ENCODE peak calls at places on chromosomes 12 and 14, in four cellular contexts. One of them, this sample, is unnamed.
A peak's percentile ranks its signal among the peaks of the same experiment; 100 is the strongest.

GRCh38 chr14:25833341-25834121 is 764.3 kb downstream of the NOVA1 start:
- DNase-seq in H1: no peak
- DNase-seq in fibroblast of lung: peak; percentile 13
- DNase-seq in GM23248: peak; percentile 56
- DNase-seq in this sample: no peak

GRCh38 chr14:34911209-34912150 is 36.3 kb upstream of the BAZ1A start:
- DNase-seq in H1: no peak
- DNase-seq in fibroblast of lung: peak; percentile 83
- DNase-seq in GM23248: peak; percentile 64
- DNase-seq in this sample: no peak

GRCh38 chr14:30971586-30971985 is 53.9 kb upstream of the AP4S1 start:
- DNase-seq in fibroblast of lung: peak; percentile 32
- DNase-seq in GM23248: no peak
- DNase-seq in H1: no peak
- DNase-seq in this sample: no peak

GRCh38 chr14:60169722-60170121 is 4.5 kb upstream of the DHRS7 start:
- DNase-seq in H1: no peak
- DNase-seq in GM23248: no peak
- DNase-seq in fibroblast of lung: no peak
- DNase-seq in this sample: no peak

GRCh38 chr12:26614217-26614616 is 218.8 kb downstream of the ITPR2 start:
- DNase-seq in fibroblast of lung: peak; percentile 6
- DNase-seq in GM23248: peak; percentile 52
- DNase-seq in H1: no peak
- DNase-seq in this sample: no peak

GRCh38 chr14:87002831-87003230 is 990.2 kb downstream of the GALC start:
- DNase-seq in GM23248: peak; percentile 1
- DNase-seq in fibroblast of lung: peak; percentile 10
- DNase-seq in H1: no peak
- DNase-seq in this sample: no peak

GRCh38 chr14:32073537-32074189 is 3.4 kb upstream of the ARHGAP5 start:
- DNase-seq in fibroblast of lung: peak; percentile 69
- DNase-seq in GM23248: peak; percentile 79
- DNase-seq in H1: no peak
- DNase-seq in this sample: no peak

GRCh38 chr14:21066882-21067502 is 3.1 kb upstream of the ARHGEF40 start:
- DNase-seq in H1: no peak
- DNase-seq in GM23248: peak; percentile 23
- DNase-seq in fibroblast of lung: no peak
- DNase-seq in this sample: no peak

GRCh38 chr14:89921896-89922548 is 32.5 kb downstream of the EFCAB11 start:
- DNase-seq in GM23248: peak; percentile 93
- DNase-seq in fibroblast of lung: peak; percentile 94
- DNase-seq in H1: no peak
- DNase-seq in this sample: peak; percentile 25

GRCh38 chr12:65824314-65824563 is at the start of gene HMGA2:
- DNase-seq in H1: no peak
- DNase-seq in fibroblast of lung: no peak
- DNase-seq in GM23248: peak; percentile 90
- DNase-seq in this sample: no peak

GRCh38 chr14:59189281-59189821 is 884 bp downstream of the DAAM1 start:
- DNase-seq in fibroblast of lung: peak; percentile 27
- DNase-seq in GM23248: peak; percentile 66
- DNase-seq in H1: no peak
- DNase-seq in this sample: no peak

GRCh38 chr14:75279739-75280447 is 1.3 kb downstream of the FOS start:
- DNase-seq in GM23248: peak; percentile 57
- DNase-seq in H1: no peak
- DNase-seq in fibroblast of lung: peak; percentile 27
- DNase-seq in this sample: no peak

GRCh38 chr14:35643513-35643912 is 109.5 kb downstream of the INSM2 start:
- DNase-seq in GM23248: no peak
- DNase-seq in H1: no peak
- DNase-seq in fibroblast of lung: no peak
- DNase-seq in this sample: no peak

GRCh38 chr12:105820407-105821140 is 318.2 kb downstream of the NUAK1 start:
- DNase-seq in fibroblast of lung: peak; percentile 86
- DNase-seq in H1: peak; percentile 3
- DNase-seq in GM23248: peak; percentile 77
- DNase-seq in this sample: no peak

GRCh38 chr14:50347521-50347920 is 35.4 kb downstream of the DMAC2L start:
- DNase-seq in fibroblast of lung: peak; percentile 72
- DNase-seq in GM23248: peak; percentile 76
- DNase-seq in H1: no peak
- DNase-seq in this sample: no peak

GRCh38 chr12:102374190-102374589 is 106.2 kb downstream of the IGF1 start:
- DNase-seq in H1: no peak
- DNase-seq in GM23248: peak; percentile 6
- DNase-seq in fibroblast of lung: peak; percentile 3
- DNase-seq in this sample: no peak

GRCh38 chr12:65051196-65051595 is 69.9 kb downstream of the WIF1 start:
- DNase-seq in GM23248: no peak
- DNase-seq in fibroblast of lung: no peak
- DNase-seq in H1: no peak
- DNase-seq in this sample: no peak

GRCh38 chr14:49992901-49993335 is 100.0 kb downstream of the ARF6 start:
- DNase-seq in GM23248: peak; percentile 95
- DNase-seq in H1: no peak
- DNase-seq in fibroblast of lung: peak; percentile 72
- DNase-seq in this sample: no peak

GRCh38 chr12:56634242-56634836 is 4.2 kb upstream of the BAZ2A start:
- DNase-seq in fibroblast of lung: no peak
- DNase-seq in GM23248: peak; percentile 35
- DNase-seq in H1: no peak
- DNase-seq in this sample: no peak

GRCh38 chr12:124568431-124569374 is 1.3 kb upstream of the NCOR2 start:
- DNase-seq in GM23248: peak; percentile 90
- DNase-seq in fibroblast of lung: peak; percentile 95
- DNase-seq in H1: peak; percentile 63
- DNase-seq in this sample: no peak

GRCh38 chr12:119666900-119667576 is 895 bp upstream of the PRKAB1 start:
- DNase-seq in H1: no peak
- DNase-seq in fibroblast of lung: no peak
- DNase-seq in GM23248: no peak
- DNase-seq in this sample: no peak

GRCh38 chr12:88495031-88495430 is 85.2 kb downstream of the KITLG start:
- DNase-seq in H1: no peak
- DNase-seq in GM23248: no peak
- DNase-seq in fibroblast of lung: no peak
- DNase-seq in this sample: no peak

GRCh38 chr12:55742719-55743130 is at the start of gene GDF11:
- DNase-seq in H1: no peak
- DNase-seq in fibroblast of lung: peak; percentile 76
- DNase-seq in GM23248: peak; percentile 90
- DNase-seq in this sample: no peak

GRCh38 chr14:76812093-76812421 is 625 bp downstream of the ANGEL1 start:
- DNase-seq in fibroblast of lung: no peak
- DNase-seq in H1: no peak
- DNase-seq in GM23248: no peak
- DNase-seq in this sample: no peak

GRCh38 chr14:21191809-21192446 is 36.1 kb upstream of the OR5AU1 start:
- DNase-seq in H1: peak; percentile 82
- DNase-seq in GM23248: peak; percentile 75
- DNase-seq in fibroblast of lung: peak; percentile 42
- DNase-seq in this sample: no peak

GRCh38 chr12:84840356-84840755 is 72.2 kb downstream of the SLC6A15 start:
- DNase-seq in fibroblast of lung: peak; percentile 13
- DNase-seq in H1: no peak
- DNase-seq in GM23248: peak; percentile 48
- DNase-seq in this sample: no peak

GRCh38 chr14:76918176-76918750 is 92.1 kb downstream of the LRRC74A start:
- DNase-seq in GM23248: peak; percentile 93
- DNase-seq in fibroblast of lung: peak; percentile 96
- DNase-seq in H1: no peak
- DNase-seq in this sample: no peak

GRCh38 chr14:22980672-22981089 is 1.7 kb downstream of the AJUBA start:
- DNase-seq in fibroblast of lung: peak; percentile 47
- DNase-seq in GM23248: peak; percentile 63
- DNase-seq in H1: no peak
- DNase-seq in this sample: no peak

GRCh38 chr14:22977684-22978486 is 4.5 kb downstream of the AJUBA start:
- DNase-seq in fibroblast of lung: peak; percentile 77
- DNase-seq in GM23248: peak; percentile 71
- DNase-seq in H1: peak; percentile 88
- DNase-seq in this sample: peak; percentile 85

GRCh38 chr14:22979748-22980392 is 2.5 kb downstream of the AJUBA start:
- DNase-seq in GM23248: peak; percentile 23
- DNase-seq in fibroblast of lung: no peak
- DNase-seq in H1: no peak
- DNase-seq in this sample: no peak

GRCh38 chr14:22978487-22978837 is 3.9 kb downstream of the AJUBA start:
- DNase-seq in GM23248: peak; percentile 39
- DNase-seq in fibroblast of lung: peak; percentile 24
- DNase-seq in H1: no peak
- DNase-seq in this sample: no peak

DNA sequence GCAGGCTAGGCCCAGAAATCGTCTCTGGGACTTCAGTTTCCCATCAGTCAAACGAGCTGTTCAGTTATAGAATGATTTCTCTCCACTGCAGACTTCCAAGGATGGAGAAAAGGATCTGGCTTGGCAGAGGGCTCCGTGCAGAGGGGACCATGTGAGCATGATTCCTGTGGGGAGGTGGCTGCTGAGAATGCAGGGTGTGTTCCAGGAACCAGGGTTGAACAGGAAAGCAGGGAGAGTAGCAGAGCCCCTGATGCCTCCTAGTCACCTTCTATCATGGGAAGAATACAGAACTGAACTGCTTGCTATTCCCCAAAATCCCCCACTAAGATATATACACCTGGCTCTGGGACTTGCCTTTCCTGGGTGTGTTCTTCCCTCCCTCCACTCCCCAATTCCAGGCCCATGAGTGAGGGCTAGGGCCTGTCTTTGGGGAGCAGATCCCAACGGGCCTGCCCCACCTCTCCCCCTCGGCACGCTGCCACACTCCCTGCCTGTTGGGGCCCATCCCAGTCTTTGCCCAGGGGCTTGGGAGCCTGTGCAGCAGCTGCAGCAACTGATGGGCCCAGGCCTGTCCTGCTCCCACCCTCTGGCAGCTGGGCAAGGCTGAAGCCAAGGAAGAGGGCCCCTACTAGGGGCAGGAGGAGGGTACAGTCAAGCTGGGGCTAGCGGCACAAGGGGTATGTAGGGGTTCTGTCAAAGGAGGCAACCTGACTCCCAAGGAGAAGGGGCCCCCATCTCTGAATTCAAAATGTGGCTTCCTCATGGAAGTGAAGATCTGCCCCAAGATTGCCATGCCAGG is 3.3 kb downstream of the AJUBA start:
- DNase-seq in GM23248: no peak
- DNase-seq in fibroblast of lung: peak; percentile 29
- DNase-seq in H1: no peak
- DNase-seq in this sample: peak; percentile 94
- H3K9ac ChIP-seq in GM23248: peak overlapping the region; percentile 24
- H3K9ac ChIP-seq in fibroblast of lung: no peak overlapping the region
- H3K9ac ChIP-seq in H1: no peak overlapping the region
- H3K9ac ChIP-seq in this sample: peak overlapping the region; percentile 92

GRCh38 chr12:19794116-19794515 is 354.8 kb downstream of the AEBP2 start:
- DNase-seq in H1: no peak
- DNase-seq in GM23248: no peak
- DNase-seq in fibroblast of lung: peak; percentile 81
- DNase-seq in this sample: no peak

DNA sequence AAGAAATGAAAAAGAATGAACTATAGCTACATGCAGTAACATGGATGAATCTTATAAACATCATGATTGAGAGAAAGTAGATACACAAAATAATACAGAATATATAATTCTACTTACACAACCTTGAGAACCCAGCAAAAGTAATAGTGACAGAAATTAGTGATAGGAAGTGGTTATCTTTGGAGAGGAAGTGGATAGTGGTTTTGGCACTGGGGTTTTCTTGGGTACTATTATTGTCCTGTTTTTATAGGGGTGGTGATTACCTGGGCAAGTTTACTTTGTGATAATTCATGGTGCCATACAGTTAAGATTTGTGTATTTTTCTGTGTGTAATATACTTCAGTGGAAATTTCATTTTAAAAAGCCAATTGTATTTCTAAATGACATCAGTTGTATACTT is 352.7 kb downstream of the AEBP2 start:
- DNase-seq in H1: no peak
- DNase-seq in GM23248: no peak
- DNase-seq in fibroblast of lung: no peak
- DNase-seq in this sample: no peak
- H3K9ac ChIP-seq in H1: no peak overlapping the region
- H3K9ac ChIP-seq in GM23248: no peak overlapping the region
- H3K9ac ChIP-seq in fibroblast of lung: no peak overlapping the region
- H3K9ac ChIP-seq in this sample: no peak overlapping the region

GRCh38 chr12:100826323-100826722 is 31.7 kb downstream of the ANO4 start:
- DNase-seq in GM23248: peak; percentile 77
- DNase-seq in H1: no peak
- DNase-seq in fibroblast of lung: peak; percentile 55
- DNase-seq in this sample: no peak
- H3K9ac ChIP-seq in GM23248: no peak overlapping the region
- H3K9ac ChIP-seq in H1: no peak overlapping the region
- H3K9ac ChIP-seq in fibroblast of lung: no peak overlapping the region
- H3K9ac ChIP-seq in this sample: no peak overlapping the region

GRCh38 chr14:96029089-96029650 is 10.0 kb upstream of the C14orf132 start:
- DNase-seq in GM23248: no peak
- DNase-seq in fibroblast of lung: no peak
- DNase-seq in H1: no peak
- DNase-seq in this sample: no peak

GRCh38 chr14:96030136-96030760 is 8.9 kb upstream of the C14orf132 start:
- DNase-seq in H1: no peak
- DNase-seq in fibroblast of lung: no peak
- DNase-seq in GM23248: no peak
- DNase-seq in this sample: no peak

GRCh38 chr14:96031691-96032090 is 7.5 kb upstream of the C14orf132 start:
- DNase-seq in fibroblast of lung: no peak
- DNase-seq in H1: no peak
- DNase-seq in GM23248: no peak
- DNase-seq in this sample: no peak

DNA sequence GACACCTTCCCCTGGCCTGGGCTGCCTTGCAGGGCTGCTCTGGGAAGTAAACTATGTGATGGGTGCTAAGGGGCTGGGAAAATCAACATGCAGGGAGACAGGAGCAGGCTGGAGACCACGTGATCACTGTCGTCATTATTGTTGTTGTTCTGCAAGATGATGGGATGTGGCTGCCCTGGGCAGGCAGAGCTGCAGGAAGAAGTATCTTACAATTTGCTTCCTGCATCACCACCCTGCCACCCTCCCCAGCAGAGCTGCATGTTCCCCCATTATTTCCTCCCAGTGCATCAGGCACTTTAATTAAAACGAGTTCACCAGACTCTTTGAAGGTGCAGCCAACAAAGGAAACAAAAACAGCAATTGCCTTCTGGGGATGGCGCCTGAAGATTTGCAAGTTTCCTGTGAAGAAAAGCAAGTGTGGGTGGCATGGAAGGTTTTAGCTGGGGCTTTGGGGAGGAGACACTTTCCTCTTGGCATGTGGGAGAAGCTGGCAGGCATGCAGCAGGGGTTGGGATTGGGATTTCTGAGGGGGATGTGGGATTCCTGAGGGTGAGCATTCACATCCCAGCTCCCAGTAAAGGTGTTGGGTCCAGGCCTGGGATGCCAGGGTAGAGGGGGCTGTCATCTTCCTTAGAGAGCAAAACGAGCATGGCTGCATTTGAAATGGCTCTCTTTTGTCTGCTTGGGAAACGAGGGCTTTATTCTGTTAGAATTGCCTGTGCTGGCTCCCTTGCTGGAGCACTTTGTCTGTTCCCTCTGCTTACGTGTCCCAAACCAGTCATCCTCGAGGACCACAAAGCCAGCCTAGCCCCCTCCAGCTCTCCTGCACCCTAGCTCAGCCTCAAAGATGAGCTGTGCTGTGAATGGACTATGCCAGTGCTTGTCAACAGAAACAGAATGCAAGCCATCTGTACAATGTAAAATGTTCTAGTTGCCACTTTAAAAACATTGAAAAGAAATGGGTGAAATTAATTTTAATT is 11.5 kb upstream of the C14orf132 start:
- DNase-seq in H1: no peak
- DNase-seq in fibroblast of lung: no peak
- DNase-seq in GM23248: no peak
- DNase-seq in this sample: no peak
- H3K9ac ChIP-seq in H1: no peak overlapping the region
- H3K9ac ChIP-seq in fibroblast of lung: no peak overlapping the region
- H3K9ac ChIP-seq in GM23248: no peak overlapping the region
- H3K9ac ChIP-seq in this sample: no peak overlapping the region